ENCODE peak calls at places on chromosome 10, in seven cellular contexts. G is PC-9, V is HCT116, X is mammary epithelial cell, S is PC-3, A is fibroblast of lung, L is HepG2. C is an unnamed sample. For H3K4me1, the result is how much of the 10 kb centered on the place peaks cover.

GRCh38 chr10:34650156-34650555 is 164.9 kb downstream of the PARD3 start:
- DNase-seq in G (no peak), V (no peak), X (no peak), S (no peak), A (no peak), L (no peak), C (no peak)

GRCh38 chr10:13485623-13486022 is 43.2 kb downstream of the BEND7 start:
- DNase-seq in G (no peak), V (no peak), X (no peak), S (peak), A (no peak), L (no peak), C (no peak)

GRCh38 chr10:98172073-98172472 is 37.6 kb downstream of the R3HCC1L start:
- DNase-seq in G (no peak), V (no peak), X (no peak), S (no peak), A (peak), L (no peak), C (no peak)

GRCh38 chr10:96889415-96890171 is 57.5 kb downstream of the LCOR start:
- DNase-seq in G (no peak), V (no peak), X (no peak), S (no peak), A (no peak), L (no peak), C (no peak)

GRCh38 chr10:7007575-7008190 is 403.2 kb downstream of the SFMBT2 start:
- DNase-seq in G (no peak), V (no peak), X (no peak), S (no peak), A (no peak), L (no peak), C (no peak)

GRCh38 chr10:36423821-36424248 is 701.6 kb upstream of the ANKRD30A start:
- DNase-seq in G (no peak), V (no peak), X (no peak), S (peak), A (no peak), L (no peak), C (no peak)

GRCh38 chr10:1162481-1163203 is 106.5 kb downstream of the WDR37 start:
- DNase-seq in G (no peak), V (no peak), X (no peak), S (no peak), A (no peak), L (no peak), C (no peak)

GRCh38 chr10:70722820-70723424 is 50.6 kb downstream of the ADAMTS14 start:
- DNase-seq in G (peak), V (peak), X (peak), S (peak), A (peak), L (no peak), C (no peak)

GRCh38 chr10:12586724-12587123 is 237.4 kb downstream of the CAMK1D start:
- DNase-seq in G (no peak), V (no peak), X (peak), S (no peak), A (no peak), L (no peak), C (no peak)

GRCh38 chr10:37496061-37496460 is 361.3 kb downstream of the ZNF248 start:
- DNase-seq in G (no peak), V (no peak), X (no peak), S (no peak), A (no peak), L (no peak), C (no peak)

GRCh38 chr10:50572017-50572491 is 51.7 kb downstream of the SGMS1 start:
- DNase-seq in G (peak), V (no peak), X (no peak), S (no peak), A (no peak), L (peak), C (no peak)

GRCh38 chr10:81473755-81474154 is 401.2 kb upstream of the NRG3 start:
- DNase-seq in G (no peak), V (no peak), X (no peak), S (no peak), A (no peak), L (no peak), C (no peak)

DNA sequence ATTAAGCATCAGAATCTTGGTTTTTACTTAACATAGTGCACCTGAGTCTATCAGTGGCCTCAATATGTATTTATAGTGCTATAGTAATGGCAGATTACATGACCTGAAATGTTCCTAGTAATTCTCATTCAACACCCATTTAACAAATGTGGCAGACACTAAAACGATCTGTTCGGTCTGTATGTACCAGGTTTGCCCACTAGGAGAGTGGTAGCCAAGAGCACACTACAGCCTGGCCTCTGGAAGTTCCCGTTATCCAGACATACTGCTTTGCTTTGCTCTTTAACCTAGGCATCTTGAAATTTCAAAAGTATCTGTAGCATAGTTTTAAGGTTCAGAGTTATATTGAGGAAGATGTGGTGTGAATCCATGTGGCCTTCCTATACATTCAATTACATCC is 395.7 kb upstream of the NRG3 start:
- DNase-seq in G (no peak), V (no peak), X (no peak), S (no peak), A (no peak), L (no peak), C (peak)
- TF ChIP-seq CTCF in G (peak), V (no peak), X (no peak), S (no peak), A (no peak), L (no peak), C (peak)

GRCh38 chr10:8049874-8050560 is 4.5 kb upstream of the GATA3 start:
- DNase-seq in G (no peak), V (no peak), X (peak), S (no peak), A (no peak), L (no peak), C (peak)

GRCh38 chr10:8048281-8049008 is 6.0 kb upstream of the GATA3 start:
- DNase-seq in G (no peak), V (no peak), X (no peak), S (no peak), A (no peak), L (no peak), C (peak)

GRCh38 chr10:8045728-8046494 is 8.6 kb upstream of the GATA3 start:
- DNase-seq in G (no peak), V (no peak), X (no peak), S (no peak), A (no peak), L (no peak), C (peak)

GRCh38 chr10:8049151-8049873 is 5.2 kb upstream of the GATA3 start:
- DNase-seq in G (peak), V (no peak), X (peak), S (peak), A (no peak), L (no peak), C (peak)

GRCh38 chr10:8047452-8048280 is 6.8 kb upstream of the GATA3 start:
- DNase-seq in G (no peak), V (no peak), X (no peak), S (no peak), A (no peak), L (no peak), C (peak)
- TF ChIP-seq EZH2 in G (no peak), V (no peak), X (no peak), S (no peak), A (no peak), L (peak), C (peak)

DNA sequence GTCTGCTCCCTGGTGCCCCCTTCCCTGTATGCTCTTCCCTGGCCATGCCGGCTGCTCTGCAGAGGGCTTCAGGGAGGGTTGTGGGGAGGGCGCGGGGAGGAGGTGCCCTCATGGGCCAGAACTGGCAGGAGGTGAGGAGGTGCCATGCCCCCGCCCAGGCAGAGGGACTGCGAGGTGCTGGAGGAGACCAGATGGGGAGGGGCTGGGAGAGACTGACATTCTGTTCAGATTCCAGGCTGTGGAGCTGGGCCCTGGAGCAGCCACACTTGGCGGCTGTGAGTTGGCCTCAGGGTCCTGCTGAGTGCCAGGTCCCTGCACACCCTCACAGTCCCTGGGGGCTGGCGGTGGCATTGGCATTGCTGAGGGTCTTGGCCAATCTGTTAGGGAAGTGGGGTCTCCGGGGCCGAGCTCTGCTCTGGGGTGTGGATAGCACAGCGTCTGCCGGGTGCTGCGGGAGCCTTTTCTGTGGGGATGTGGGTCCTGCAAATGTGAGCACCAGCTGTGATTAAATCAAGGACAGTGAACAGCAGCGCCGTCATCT is 25.4 kb downstream of the INPP5A start:
- DNase-seq in G (no peak), V (no peak), X (no peak), S (no peak), A (no peak), L (no peak), C (no peak)
- H3K4me1 ChIP-seq in G (under half), V (under half), X (under half), S (under half), A (under half), L (under half), C (under half)

GRCh38 chr10:100988166-100988565 is 823 bp downstream of the TWNK start:
- DNase-seq in G (no peak), V (no peak), X (no peak), S (no peak), A (no peak), L (no peak), C (no peak)

GRCh38 chr10:100986952-100987684 is at the start of the genes MRPL43 and TWNK:
- DNase-seq in G (peak), V (peak), X (peak), S (peak), A (peak), L (peak), C (peak)

GRCh38 chr10:100987685-100988049 is 324 bp downstream of the TWNK start:
- DNase-seq in G (no peak), V (no peak), X (no peak), S (no peak), A (no peak), L (no peak), C (no peak)

GRCh38 chr10:100985336-100985735 is 2.0 kb downstream of the MRPL43 start:
- DNase-seq in G (no peak), V (no peak), X (no peak), S (no peak), A (no peak), L (peak), C (no peak)

DNA sequence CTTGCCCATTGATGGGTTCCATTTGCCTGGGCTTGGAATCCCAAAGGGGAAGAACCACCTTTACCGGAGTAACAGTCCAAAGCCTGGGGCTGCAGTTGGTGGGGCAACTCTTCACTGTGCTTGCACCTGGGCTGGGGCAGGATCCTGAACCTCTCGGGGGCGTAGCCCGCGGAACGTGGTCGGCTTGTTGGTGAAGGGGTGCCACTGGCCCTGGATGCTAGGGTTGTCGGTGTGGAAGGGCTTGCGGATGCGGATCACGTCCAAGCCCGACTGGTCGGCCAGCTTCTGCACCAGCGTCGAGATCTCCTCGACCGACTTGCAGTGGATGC is 710 bp downstream of the MRPL43 start:
- DNase-seq in G (no peak), V (no peak), X (no peak), S (no peak), A (no peak), L (no peak), C (no peak)
- TF ChIP-seq CTCF in G (no peak), V (no peak), X (no peak), S (no peak), A (no peak), L (no peak), C (no peak)

DNA sequence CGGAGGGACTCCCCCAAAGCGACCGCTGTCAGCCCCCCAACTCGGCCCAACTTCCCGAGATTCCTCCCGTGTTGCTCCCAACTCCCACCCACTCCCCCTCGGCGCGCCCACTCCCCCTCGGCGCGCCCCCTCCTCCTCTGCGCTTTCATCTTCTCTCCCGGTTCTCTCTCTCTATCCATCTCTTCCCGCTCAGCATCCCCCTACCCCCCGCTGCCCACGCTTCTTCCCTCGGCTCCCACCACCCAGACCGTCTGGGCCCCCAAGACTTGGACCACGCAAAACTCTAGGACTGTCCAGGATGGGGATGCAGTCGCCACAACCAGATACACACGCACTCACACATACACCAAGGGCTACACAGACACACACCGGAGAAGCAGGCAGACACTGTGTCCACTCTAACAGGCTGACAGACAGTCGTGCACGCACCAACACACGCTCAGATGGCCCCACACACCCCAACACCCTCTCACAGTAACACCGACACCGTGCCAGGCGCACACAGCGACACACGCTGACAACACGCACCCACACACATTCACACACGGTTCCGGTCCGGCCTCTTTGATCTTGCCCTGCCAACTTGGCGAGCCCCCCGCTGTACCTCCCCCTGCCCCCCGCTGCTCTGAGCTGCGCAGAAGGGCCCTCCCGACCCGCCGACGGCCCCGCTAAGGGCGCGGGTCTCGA is 1.1 kb downstream of the GRID1 start:
- DNase-seq in G (no peak), V (no peak), X (no peak), S (no peak), A (no peak), L (no peak), C (peak)
- TF ChIP-seq EZH2 in G (no peak), V (no peak), X (peak), S (no peak), A (peak), L (peak), C (peak)

GRCh38 chr10:91198781-91199180 is 21.7 kb upstream of the PCGF5 start:
- DNase-seq in G (no peak), V (no peak), X (peak), S (no peak), A (peak), L (no peak), C (no peak)

GRCh38 chr10:91194497-91195179 is 25.8 kb upstream of the PCGF5 start:
- DNase-seq in G (no peak), V (no peak), X (no peak), S (no peak), A (peak), L (no peak), C (no peak)

GRCh38 chr10:91196268-91197043 is 24.0 kb upstream of the PCGF5 start:
- DNase-seq in G (no peak), V (no peak), X (no peak), S (no peak), A (peak), L (no peak), C (no peak)

GRCh38 chr10:91200314-91201212 is 19.9 kb upstream of the PCGF5 start:
- DNase-seq in G (no peak), V (no peak), X (no peak), S (no peak), A (no peak), L (no peak), C (no peak)

DNA sequence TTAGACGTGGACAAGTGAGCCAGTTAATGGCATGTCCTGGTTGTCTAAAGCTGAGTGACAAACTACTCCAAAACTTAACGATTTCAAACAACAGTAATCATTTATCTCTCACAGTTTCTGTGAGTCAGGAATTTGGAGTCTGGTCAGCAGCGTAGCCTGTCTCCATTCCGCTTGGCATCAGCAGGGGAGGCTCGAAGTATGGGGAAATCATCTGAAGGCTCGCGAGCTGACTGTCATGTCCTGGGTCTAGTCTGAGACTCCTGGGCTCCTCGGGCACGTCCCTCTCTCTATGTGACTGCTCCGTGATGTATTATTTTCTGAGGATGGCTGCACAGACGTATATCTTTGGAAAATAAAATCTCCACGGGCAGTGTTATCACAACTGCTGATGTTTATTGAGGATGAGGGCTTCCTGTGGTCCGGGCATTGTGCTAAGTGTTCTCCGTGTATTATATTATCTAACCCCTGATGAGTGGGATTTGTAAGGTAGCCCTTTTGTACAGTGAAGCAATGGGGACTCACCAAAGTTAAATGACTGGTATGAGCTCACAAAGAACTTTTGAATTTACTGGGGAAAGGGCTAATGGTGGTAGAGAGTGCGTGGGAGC is 23.3 kb upstream of the PCGF5 start:
- DNase-seq in G (no peak), V (no peak), X (no peak), S (no peak), A (peak), L (no peak), C (peak)
- H3K4me1 ChIP-seq in G (under half), V (under half), X (under half), S (under half), A (under half), L (under half), C (under half)